ENCODE peak calls at places on chromosomes 11 and 22, in five cellular contexts. W is Karpas-422, I is thoracic aorta, S is tibial nerve, R is breast epithelium. E is an unnamed sample. For H3K4me1, the result is how much of the 10 kb centered on the place peaks cover.

GRCh38 chr22:30733081-30733680 is 38.5 kb downstream of the OSBP2 start:
- DNase-seq in S (no peak), I (no peak), W (peak), R (no peak), E (no peak)

GRCh38 chr11:69662806-69663205 is 12.3 kb downstream of the LTO1 start:
- DNase-seq in I (no peak), R (no peak), W (no peak), S (no peak), E (no peak)

GRCh38 chr11:121884601-121885000 is 231.4 kb downstream of the BLID start:
- DNase-seq in S (no peak), R (no peak), I (no peak), W (no peak), E (no peak)

GRCh38 chr11:57325735-57326048 is 940 bp upstream of the TNKS1BP1 start:
- DNase-seq in W (no peak), I (no peak), R (no peak), S (peak), E (peak)

GRCh38 chr11:44595006-44595405 is 29.5 kb downstream of the CD82 start:
- DNase-seq in S (no peak), I (no peak), R (no peak), W (no peak), E (no peak)

GRCh38 chr11:19821412-19821875 is 108.8 kb downstream of the NAV2 start:
- DNase-seq in S (no peak), I (no peak), R (no peak), W (no peak), E (no peak)

GRCh38 chr22:44328326-44328725 is 15.6 kb upstream of the SHISAL1 start:
- DNase-seq in S (no peak), I (no peak), W (no peak), R (no peak), E (no peak)

GRCh38 chr11:122108192-122108799 is 7.7 kb downstream of the BLID start:
- DNase-seq in S (no peak), R (no peak), I (no peak), W (peak), E (peak)

GRCh38 chr11:76577199-76577920 is 93.2 kb downstream of the LRRC32 start:
- DNase-seq in W (no peak), I (no peak), S (no peak), R (no peak), E (peak)

GRCh38 chr11:11813288-11813962 is 28.3 kb upstream of the USP47 start:
- DNase-seq in I (peak), S (no peak), R (no peak), W (no peak), E (peak)

GRCh38 chr11:73358071-73358470 is 18.1 kb upstream of the RELT start:
- DNase-seq in R (no peak), I (no peak), W (no peak), S (no peak), E (no peak)

GRCh38 chr22:38566726-38567504 is 3.1 kb downstream of the DMC1 start:
- DNase-seq in S (no peak), R (no peak), I (no peak), W (no peak), E (no peak)

GRCh38 chr22:50190182-50190951 is 4.7 kb downstream of the TRABD start:
- DNase-seq in I (no peak), W (peak), S (peak), R (peak), E (peak)

GRCh38 chr11:104738918-104739317 is 159.3 kb downstream of the CASP12 start:
- DNase-seq in R (no peak), S (no peak), I (no peak), W (no peak), E (no peak)

GRCh38 chr11:96014234-96014633 is 90.3 kb upstream of the MTMR2 start:
- DNase-seq in R (no peak), W (no peak), I (no peak), S (no peak), E (no peak)

GRCh38 chr22:42160830-42161696 is 30.5 kb upstream of the CYP2D6 start:
- DNase-seq in W (no peak), I (no peak), R (no peak), S (no peak), E (peak)

GRCh38 chr11:118910309-118911112 is 15.2 kb downstream of the BCL9L start:
- DNase-seq in S (peak), R (peak), I (no peak), W (no peak), E (peak)

GRCh38 chr11:118909619-118910308 is 16.0 kb downstream of the BCL9L start:
- DNase-seq in R (no peak), S (no peak), I (no peak), W (no peak), E (no peak)

GRCh38 chr11:118908264-118908663 is 17.5 kb downstream of the BCL9L start:
- DNase-seq in I (no peak), W (no peak), R (no peak), S (no peak), E (no peak)

GRCh38 chr11:118907749-118908106 is 18.0 kb downstream of the BCL9L start:
- DNase-seq in I (no peak), S (no peak), W (no peak), R (no peak), E (no peak)

DNA sequence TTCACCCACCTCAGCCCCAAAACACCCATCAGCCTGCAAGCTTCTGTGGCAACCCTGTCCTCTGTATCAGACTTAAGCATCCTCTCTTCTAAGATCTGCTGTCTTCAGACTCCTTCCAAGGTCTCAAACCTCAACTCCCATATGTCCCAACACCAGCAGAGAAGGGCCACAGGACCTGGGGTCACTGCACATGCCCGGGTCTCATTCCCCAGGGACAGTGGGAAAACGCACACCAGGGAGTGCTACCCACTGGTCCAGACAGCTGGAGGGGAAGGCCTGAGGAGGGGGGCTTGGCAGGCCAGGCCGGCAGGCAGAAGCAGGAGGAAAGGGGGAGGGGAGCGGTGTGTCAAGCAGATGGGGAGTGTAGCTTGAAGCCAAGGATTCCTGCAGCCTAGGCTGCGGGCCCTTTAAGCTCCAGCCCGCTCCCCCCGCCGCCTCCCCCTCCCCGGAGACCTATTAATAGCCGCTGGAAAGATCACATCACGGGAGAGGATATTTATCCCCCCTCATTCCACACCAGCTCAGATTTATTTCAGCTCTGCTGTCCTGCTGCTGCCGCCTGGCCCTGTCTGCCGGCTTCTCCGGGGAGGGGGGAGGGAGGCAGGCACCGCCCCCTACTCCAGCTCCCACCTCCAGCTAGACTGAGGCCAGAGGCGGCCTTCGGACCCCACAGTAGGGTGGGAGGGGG is 16.7 kb downstream of the BCL9L start:
- DNase-seq in I (no peak), W (no peak), S (peak), R (peak), E (no peak)
- H3K4me1 ChIP-seq in I (half or more), W (under half), S (under half), R (half or more), E (under half)

DNA sequence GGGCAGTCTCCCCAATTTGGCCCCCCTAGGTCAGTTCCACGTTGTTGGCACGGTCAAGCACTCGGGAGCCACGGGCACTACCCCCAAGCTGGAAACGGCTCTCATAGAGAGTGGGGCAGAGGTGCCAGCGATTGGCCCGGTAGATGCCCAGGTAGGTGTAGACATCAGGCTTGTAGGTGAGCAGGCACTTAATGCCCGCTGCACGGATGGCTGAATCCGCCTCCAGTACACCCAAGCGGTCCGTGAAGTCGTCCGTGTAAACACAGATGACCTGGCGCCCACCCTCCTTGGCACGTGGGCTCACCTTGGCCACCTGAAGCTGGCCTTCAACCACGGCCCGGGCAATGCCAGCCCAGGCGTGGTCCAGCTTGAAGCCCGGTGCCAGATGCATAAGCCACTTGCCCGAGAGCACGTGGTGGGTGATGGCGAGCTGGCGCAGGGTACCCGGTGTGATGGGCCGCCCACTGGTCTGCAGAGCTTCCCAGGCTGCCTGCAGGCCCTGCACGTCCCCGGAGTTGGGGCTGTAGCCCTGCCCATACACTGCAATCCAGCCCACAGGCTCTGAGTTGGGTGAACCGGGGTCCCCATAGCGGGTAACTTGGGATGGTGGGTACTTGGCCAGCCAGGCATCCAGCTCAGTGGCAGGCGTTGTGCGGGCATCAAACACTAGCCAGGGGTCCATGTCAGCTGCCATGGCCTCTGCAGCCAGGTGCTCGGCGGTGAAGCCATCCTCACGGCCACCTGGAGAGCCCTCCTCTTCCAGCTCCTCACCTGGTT is 1.2 kb downstream of the C11orf68 start:
- DNase-seq in W (no peak), I (no peak), R (no peak), S (no peak), E (no peak)
- H3K4me1 ChIP-seq in W (under half), I (under half), R (under half), S (under half), E (under half)

GRCh38 chr11:28108909-28109308 is 721 bp downstream of the METTL15 start:
- DNase-seq in R (no peak), S (no peak), I (no peak), W (no peak), E (no peak)

GRCh38 chr11:28107331-28107725 is 628 bp downstream of the KIF18A start:
- DNase-seq in R (no peak), S (no peak), I (no peak), W (peak), E (no peak)

GRCh38 chr11:28110839-28111235 is 2.6 kb downstream of the METTL15 start:
- DNase-seq in W (peak), S (no peak), I (no peak), R (no peak), E (peak)

GRCh38 chr11:28107726-28108618 is at the start of the genes KIF18A and METTL15:
- DNase-seq in W (peak), I (peak), R (peak), S (peak), E (peak)

GRCh38 chr11:28110108-28110838 is 2.1 kb downstream of the METTL15 start:
- DNase-seq in I (peak), W (peak), R (peak), S (peak), E (peak)
- H3K4me1 ChIP-seq in I (under half), W (under half), R (under half), S (under half), E (under half)

DNA sequence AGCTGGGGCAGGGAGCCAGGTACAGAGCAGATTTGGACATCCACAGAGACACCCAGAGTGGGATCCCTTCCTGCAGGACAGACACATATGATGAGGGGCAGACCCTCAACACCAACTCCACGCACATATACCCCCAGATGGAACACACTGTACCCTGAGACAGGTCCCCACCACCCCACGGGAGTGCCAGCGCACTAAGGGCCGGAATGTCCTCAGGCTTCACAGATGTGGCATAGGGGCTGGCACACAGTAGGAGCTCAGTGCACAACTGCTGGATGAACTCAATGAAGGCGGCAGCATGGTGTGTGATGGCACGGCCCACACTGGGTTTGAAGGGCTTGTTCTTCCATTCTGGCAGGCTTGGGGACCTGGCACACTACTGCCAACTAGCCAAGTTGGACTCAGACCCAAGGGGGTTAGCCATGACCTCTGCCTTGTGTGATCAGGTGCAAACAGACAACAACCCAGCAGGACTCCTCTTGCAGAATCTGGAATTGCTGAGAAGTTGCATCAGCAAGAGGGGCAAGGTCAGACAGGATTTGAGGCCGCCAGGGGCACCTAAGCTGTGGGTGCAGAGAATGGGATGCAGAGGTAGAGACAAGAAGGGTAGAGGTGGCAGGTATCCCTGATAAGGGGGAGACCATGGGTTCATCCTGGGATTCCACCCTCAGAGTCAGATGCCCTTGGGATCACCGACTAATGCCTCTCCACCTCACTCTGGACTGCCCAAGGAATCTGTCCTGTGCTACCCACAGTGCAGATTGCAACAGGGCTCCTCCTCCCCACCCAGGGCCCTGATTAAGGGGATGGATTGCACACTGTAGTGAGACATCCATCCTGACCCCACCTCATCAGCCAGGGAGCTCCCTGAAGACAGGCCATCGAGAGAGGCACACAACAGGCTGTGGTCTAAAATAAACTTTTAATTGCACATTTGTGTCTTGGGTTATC is 2.4 kb downstream of the C22orf15 start:
- DNase-seq in S (no peak), W (peak), R (no peak), I (no peak), E (no peak)
- H3K4me1 ChIP-seq in S (under half), W (half or more), R (under half), I (under half), E (under half)

GRCh38 chr11:45655347-45655756 is 10.1 kb downstream of the CHST1 start:
- DNase-seq in W (peak), R (peak), S (peak), I (no peak), E (peak)

GRCh38 chr11:45655831-45656230 is 9.6 kb downstream of the CHST1 start:
- DNase-seq in I (no peak), W (no peak), S (no peak), R (no peak), E (no peak)

GRCh38 chr11:45653277-45653676 is 12.1 kb downstream of the CHST1 start:
- DNase-seq in S (no peak), I (no peak), W (no peak), R (no peak), E (no peak)

GRCh38 chr11:45654242-45654641 is 11.2 kb downstream of the CHST1 start:
- DNase-seq in W (no peak), R (no peak), I (no peak), S (no peak), E (no peak)

DNA sequence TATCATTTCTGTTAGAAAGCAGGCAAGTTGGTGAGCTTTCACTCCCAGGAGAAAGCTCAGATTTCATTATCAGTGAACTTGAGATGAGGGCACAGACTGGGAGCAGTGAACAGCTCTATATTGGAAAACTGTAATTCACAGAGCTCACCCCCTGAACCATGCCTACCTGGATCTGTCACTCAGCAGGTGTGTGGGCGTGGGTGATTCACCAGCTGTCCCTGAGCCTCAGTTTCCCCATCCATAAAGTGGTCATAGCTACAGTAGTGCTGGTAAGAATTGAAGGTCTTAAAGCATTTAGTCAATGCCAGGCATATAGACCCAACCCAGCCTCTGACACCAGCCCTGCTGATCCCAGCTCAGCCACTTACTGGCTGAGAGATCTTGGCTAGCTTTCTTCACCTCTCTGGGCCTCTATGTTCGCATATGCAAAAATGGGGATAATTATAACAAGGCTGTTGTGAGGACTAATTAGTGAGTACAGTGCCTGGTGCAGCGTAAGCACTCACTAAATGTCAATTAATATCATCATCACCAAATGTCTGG is 10.6 kb downstream of the CHST1 start:
- DNase-seq in S (no peak), W (no peak), I (no peak), R (no peak), E (no peak)
- H3K4me1 ChIP-seq in S (under half), W (under half), I (under half), R (under half), E (under half)

GRCh38 chr22:48546653-48547424 is 1280.8 kb downstream of the BRD1 start:
- DNase-seq in R (no peak), W (no peak), S (no peak), I (no peak), E (no peak)
- H3K4me1 ChIP-seq in R (under half), W (under half), S (under half), I (under half), E (under half)

E was measured in small intestine.